ENCODE peak calls at places on chromosomes 7 and 10, in nine cellular contexts. J is GM12878, B is SK-N-SH, H is upper lobe of left lung, C is tibial nerve, K is stomach, T is A549, A is HepG2, O is H1. E is an unnamed sample.

GRCh38 chr10:21176934-21177480 is 279.9 kb upstream of the NEBL start:
- DNase-seq in J (no peak), B (no peak), H (no peak), C (no peak), K (no peak), T (no peak), A (no peak), O (no peak), E (no peak)

GRCh38 chr10:21888959-21889358 is 114.6 kb downstream of the DNAJC1 start:
- DNase-seq in J (peak), B (no peak), H (no peak), C (no peak), K (no peak), T (no peak), A (no peak), O (no peak), E (no peak)

GRCh38 chr10:44382981-44383748 is 1.7 kb downstream of the CXCL12 start:
- DNase-seq in J (no peak), B (no peak), H (no peak), C (no peak), K (peak), T (no peak), A (no peak), O (no peak), E (no peak)

GRCh38 chr10:90857635-90858488 is at the start of gene HTR7:
- DNase-seq in J (no peak), B (peak), H (peak), C (peak), K (peak), T (peak), A (peak), O (peak), E (peak)

GRCh38 chr10:103394180-103394579 is 2.1 kb downstream of the ATP5MK start:
- DNase-seq in J (no peak), B (no peak), H (peak), C (no peak), K (no peak), T (no peak), A (no peak), O (no peak), E (no peak)

GRCh38 chr7:2539031-2540028 is 16.0 kb downstream of the BRAT1 start:
- DNase-seq in J (no peak), B (peak), H (peak), C (no peak), K (no peak), T (no peak), A (no peak), O (no peak), E (no peak)

GRCh38 chr10:118621304-118621942 is 26.0 kb upstream of the PRLHR start:
- DNase-seq in J (no peak), B (peak), H (peak), C (no peak), K (no peak), T (no peak), A (no peak), O (no peak), E (no peak)

GRCh38 chr10:43398939-43399871 is 9.8 kb downstream of the HNRNPF start:
- DNase-seq in J (no peak), B (no peak), H (no peak), C (no peak), K (no peak), T (no peak), A (peak), O (no peak), E (no peak)

GRCh38 chr7:66296-66695 is 126.1 kb upstream of the FAM20C start:
- DNase-seq in J (no peak), B (no peak), H (no peak), C (no peak), K (no peak), T (no peak), A (no peak), O (no peak), E (peak)

GRCh38 chr10:93495654-93496321 is 624 bp upstream of the CEP55 start:
- DNase-seq in J (no peak), B (peak), H (peak), C (no peak), K (no peak), T (peak), A (peak), O (no peak), E (no peak)

GRCh38 chr7:37943905-37944736 is 23.7 kb downstream of the EPDR1 start:
- DNase-seq in J (peak), B (no peak), H (peak), C (no peak), K (no peak), T (no peak), A (peak), O (no peak), E (no peak)

GRCh38 chr7:80681272-80681885 is 42.9 kb downstream of the CD36 start:
- DNase-seq in J (no peak), B (peak), H (no peak), C (no peak), K (no peak), T (peak), A (peak), O (no peak), E (no peak)

GRCh38 chr10:43262902-43263466 is 3.9 kb downstream of the RASGEF1A start:
- DNase-seq in J (no peak), B (no peak), H (no peak), C (no peak), K (no peak), T (no peak), A (no peak), O (no peak), E (no peak)

GRCh38 chr10:6494934-6495592 is 85.0 kb downstream of the PRKCQ start:
- DNase-seq in J (no peak), B (no peak), H (no peak), C (no peak), K (no peak), T (no peak), A (no peak), O (no peak), E (no peak)

GRCh38 chr7:131506597-131506996 is 49.8 kb downstream of the PODXL start:
- DNase-seq in J (no peak), B (no peak), H (peak), C (no peak), K (peak), T (no peak), A (no peak), O (peak), E (no peak)

GRCh38 chr7:102152672-102153585 is 133.7 kb upstream of the SH2B2 start:
- DNase-seq in J (no peak), B (no peak), H (peak), C (no peak), K (no peak), T (peak), A (peak), O (peak), E (no peak)

GRCh38 chr7:17968791-17969715 is 28.8 kb upstream of the SNX13 start:
- DNase-seq in J (no peak), B (no peak), H (no peak), C (no peak), K (no peak), T (no peak), A (no peak), O (no peak), E (no peak)

GRCh38 chr7:46369933-46370654 is 449.0 kb upstream of the IGFBP3 start:
- DNase-seq in J (no peak), B (no peak), H (no peak), C (no peak), K (no peak), T (no peak), A (no peak), O (no peak), E (no peak)

GRCh38 chr7:134004829-134005505 is 122.2 kb upstream of the LRGUK start:
- DNase-seq in J (no peak), B (no peak), H (no peak), C (no peak), K (no peak), T (no peak), A (no peak), O (no peak), E (no peak)

GRCh38 chr10:43234471-43235041 is 32.3 kb downstream of the RASGEF1A start:
- DNase-seq in J (no peak), B (no peak), H (no peak), C (no peak), K (no peak), T (no peak), A (no peak), O (no peak), E (no peak)

GRCh38 chr7:80095545-80095944 is 39.1 kb upstream of the GNAI1 start:
- DNase-seq in J (no peak), B (peak), H (no peak), C (no peak), K (no peak), T (no peak), A (no peak), O (no peak), E (no peak)

GRCh38 chr7:34073676-34074075 is 168.3 kb downstream of the BMPER start:
- DNase-seq in J (no peak), B (no peak), H (peak), C (no peak), K (no peak), T (no peak), A (no peak), O (no peak), E (peak)

DNA sequence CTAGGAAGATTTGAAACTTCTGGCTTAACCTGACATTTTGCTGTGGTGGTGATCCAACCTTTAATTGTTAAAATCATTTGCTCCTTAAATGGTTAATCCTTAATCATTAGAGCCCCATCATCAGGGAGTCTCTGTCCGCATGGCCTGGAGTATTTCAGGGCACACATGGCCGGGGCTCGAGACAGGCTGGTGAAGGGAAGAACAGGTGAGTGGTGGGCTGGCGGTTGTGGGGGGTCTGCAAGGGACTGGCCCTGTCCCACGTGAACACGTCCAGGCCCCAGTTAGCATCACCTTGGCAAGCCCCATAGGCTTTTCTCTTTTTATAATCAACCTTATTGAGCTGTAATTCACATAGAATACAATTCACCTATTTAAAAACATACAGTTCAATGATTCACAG is 109.5 kb downstream of the DNAJB6 start:
- DNase-seq in J (no peak), B (no peak), H (no peak), C (no peak), K (no peak), T (no peak), A (no peak), O (no peak), E (no peak)
- TF ChIP-seq EP300 in J (no peak), B (no peak), H (no peak), C (no peak), K (no peak), T (no peak), A (no peak), O (no peak), E (no peak)

GRCh38 chr7:25907214-25907613 is 244.8 kb upstream of the NFE2L3 start:
- DNase-seq in J (no peak), B (no peak), H (no peak), C (no peak), K (no peak), T (no peak), A (no peak), O (peak), E (no peak)
- H3K4me3 ChIP-seq in J (no peak), B (no peak), H (no peak), C (no peak), K (no peak), T (no peak), A (no peak), O (no peak), E (no peak)

GRCh38 chr7:30797294-30798040 is 26.2 kb downstream of the MINDY4 start:
- DNase-seq in J (no peak), B (no peak), H (no peak), C (no peak), K (no peak), T (no peak), A (no peak), O (peak), E (no peak)

GRCh38 chr7:30799976-30800661 is 28.9 kb downstream of the MINDY4 start:
- DNase-seq in J (no peak), B (no peak), H (no peak), C (no peak), K (no peak), T (no peak), A (no peak), O (peak), E (no peak)

GRCh38 chr7:30799206-30799975 is 28.2 kb downstream of the MINDY4 start:
- DNase-seq in J (peak), B (no peak), H (no peak), C (peak), K (no peak), T (no peak), A (no peak), O (peak), E (no peak)

GRCh38 chr7:30795161-30795943 is 24.1 kb downstream of the MINDY4 start:
- DNase-seq in J (no peak), B (no peak), H (no peak), C (no peak), K (no peak), T (no peak), A (no peak), O (no peak), E (no peak)

DNA sequence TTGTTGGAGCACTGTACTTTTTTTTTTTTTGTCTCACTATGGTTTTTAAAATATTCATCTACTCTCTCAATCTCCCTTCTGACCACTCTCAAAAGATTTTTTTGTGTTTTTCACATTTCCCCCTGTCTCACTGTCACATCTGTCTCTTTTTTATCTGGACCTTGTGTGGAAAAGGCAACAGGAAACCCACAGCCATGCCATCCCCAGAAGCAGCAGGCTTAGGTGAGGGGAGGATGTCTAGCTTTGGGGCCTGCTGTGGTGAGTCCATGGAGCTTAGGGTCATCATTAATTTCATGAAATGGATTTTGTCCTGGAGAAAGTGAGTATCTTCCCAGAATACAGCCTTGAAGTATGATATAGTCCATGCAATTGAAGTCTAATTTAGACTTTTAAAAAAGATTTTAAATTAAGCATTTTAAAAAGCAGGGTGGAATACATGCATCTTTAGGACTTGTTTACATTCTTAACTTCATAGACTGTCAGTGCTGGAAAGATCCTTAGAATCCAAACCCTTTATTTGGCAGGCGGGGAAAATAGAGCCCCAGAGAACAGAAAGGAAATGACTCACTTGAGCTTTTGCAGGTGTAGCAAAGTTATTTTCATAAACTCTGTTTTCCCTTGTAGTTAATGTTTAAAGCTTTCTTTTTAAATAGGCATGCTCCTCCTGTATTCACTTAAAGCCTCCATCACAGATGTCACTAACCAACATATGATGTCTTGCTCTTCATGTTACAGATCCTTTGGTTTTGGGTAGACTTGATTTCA is 25.1 kb downstream of the MINDY4 start:
- DNase-seq in J (no peak), B (no peak), H (no peak), C (no peak), K (no peak), T (no peak), A (no peak), O (no peak), E (no peak)
- TF ChIP-seq EP300 in J (no peak), B (no peak), H (no peak), C (no peak), K (no peak), T (no peak), A (no peak), O (no peak), E (no peak)

GRCh38 chr7:92904292-92905131 is 68.1 kb upstream of the CDK6 start:
- DNase-seq in J (peak), B (peak), H (no peak), C (no peak), K (peak), T (peak), A (peak), O (no peak), E (no peak)
- H3K4me3 ChIP-seq in J (peak), B (no peak), H (no peak), C (no peak), K (no peak), T (no peak), A (no peak), O (no peak), E (no peak)

DNA sequence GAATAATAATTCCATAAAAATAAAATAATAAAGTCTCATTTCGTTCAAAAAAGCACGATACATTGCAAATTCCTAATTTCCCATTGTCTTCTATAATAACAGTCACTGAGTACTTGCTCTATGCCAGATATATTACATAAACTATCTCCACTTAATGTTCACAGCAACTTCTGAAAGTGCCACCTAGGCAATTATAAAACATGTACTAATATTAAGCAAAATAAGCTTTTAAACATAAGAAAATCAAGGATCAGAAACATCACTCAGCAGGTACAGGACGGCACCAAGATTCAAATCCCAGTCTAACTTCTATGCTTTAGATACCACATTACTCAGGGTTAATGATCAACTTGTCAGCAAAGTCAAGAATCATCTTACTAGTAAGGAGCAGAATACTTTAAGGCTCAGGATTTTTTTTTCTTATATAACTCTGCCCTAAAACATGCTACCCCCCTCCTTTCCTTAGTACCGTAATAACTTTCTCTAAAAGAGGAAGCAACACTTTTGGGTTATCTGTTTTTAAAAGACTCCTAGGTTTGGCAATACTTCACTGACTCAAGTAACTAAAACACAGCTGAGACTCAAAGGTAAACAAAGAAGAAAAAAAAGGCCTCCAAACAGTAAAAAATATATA is 51.3 kb downstream of the USP6NL start:
- DNase-seq in J (peak), B (no peak), H (no peak), C (no peak), K (no peak), T (peak), A (no peak), O (no peak), E (no peak)
- TF ChIP-seq EP300 in J (no peak), B (no peak), H (no peak), C (no peak), K (no peak), T (no peak), A (no peak), O (no peak), E (no peak)

GRCh38 chr10:26335574-26336093 is 102.5 kb upstream of the APBB1IP start:
- DNase-seq in J (no peak), B (no peak), H (no peak), C (no peak), K (no peak), T (no peak), A (no peak), O (no peak), E (no peak)
- H3K4me3 ChIP-seq in J (peak), B (peak), H (peak), C (peak), K (peak), T (no peak), A (no peak), O (no peak), E (no peak)

GRCh38 chr10:79336739-79337138 is 10.5 kb upstream of the PPIF start:
- DNase-seq in J (no peak), B (no peak), H (no peak), C (no peak), K (no peak), T (no peak), A (no peak), O (no peak), E (no peak)

GRCh38 chr10:79336276-79336675 is 11.0 kb upstream of the PPIF start:
- DNase-seq in J (no peak), B (no peak), H (no peak), C (no peak), K (no peak), T (no peak), A (no peak), O (no peak), E (no peak)

GRCh38 chr10:79334573-79334972 is 12.7 kb upstream of the PPIF start:
- DNase-seq in J (no peak), B (no peak), H (no peak), C (no peak), K (no peak), T (no peak), A (no peak), O (no peak), E (no peak)

GRCh38 chr10:79335094-79335469 is 12.2 kb upstream of the PPIF start:
- DNase-seq in J (no peak), B (no peak), H (no peak), C (no peak), K (no peak), T (no peak), A (no peak), O (no peak), E (no peak)

DNA sequence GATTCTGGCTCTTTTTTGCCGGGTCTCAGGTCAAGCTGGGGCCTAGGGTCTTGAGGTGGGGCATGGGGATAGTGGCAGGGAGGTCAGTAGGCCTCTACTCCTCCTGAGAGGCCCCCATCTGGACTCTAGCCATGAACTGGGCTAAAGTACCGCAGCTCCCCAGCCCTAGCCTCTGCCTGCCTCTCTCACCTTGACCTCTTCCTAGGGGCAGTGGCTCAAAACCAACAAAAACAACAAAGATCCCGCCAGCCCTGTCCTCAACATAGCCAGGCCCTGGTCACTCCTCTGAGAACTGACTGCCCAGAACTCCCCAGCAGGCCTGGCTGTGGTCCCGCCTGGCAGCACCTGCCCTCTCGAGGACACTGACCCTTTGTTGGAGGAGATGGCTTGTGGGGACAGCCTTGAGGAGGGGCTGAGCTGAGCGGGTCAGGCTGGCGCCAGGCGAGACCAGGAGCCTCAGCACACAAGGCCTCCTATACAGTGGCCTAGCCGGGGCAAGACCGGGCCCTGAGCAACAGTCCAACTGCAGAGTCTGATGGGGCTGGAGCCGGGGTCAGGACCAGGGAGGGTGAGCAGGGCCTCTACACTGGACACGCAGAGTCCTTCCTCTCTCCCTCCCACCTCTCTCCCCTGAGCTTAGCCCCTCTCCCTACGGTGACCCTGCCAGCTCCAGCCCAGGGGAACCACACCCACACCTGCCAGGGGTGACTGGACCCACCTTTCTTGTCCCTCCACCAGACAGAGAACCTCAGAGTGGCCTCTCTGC is 11.6 kb upstream of the PPIF start:
- DNase-seq in J (no peak), B (no peak), H (no peak), C (no peak), K (no peak), T (no peak), A (peak), O (no peak), E (peak)
- TF ChIP-seq EP300 in J (no peak), B (no peak), H (no peak), C (no peak), K (no peak), T (no peak), A (peak), O (no peak), E (no peak)

E was measured in ovary.